ENCODE peak calls at places on chromosome 2, in eight cellular contexts. L, V, B, Q, E, U, C and O are unnamed samples.

GRCh38 chr2:8743261-8743660 is 61.4 kb downstream of the ID2 start:
- DNase-seq in L (no peak), V (peak), B (no peak), Q (no peak), E (no peak), U (no peak), C (no peak), O (no peak)

GRCh38 chr2:70431948-70432347 is 121.7 kb downstream of the TGFA start:
- DNase-seq in L (no peak), V (no peak), B (no peak), Q (no peak), E (no peak), U (no peak), C (no peak), O (no peak)

GRCh38 chr2:234308814-234309195 is 188.1 kb downstream of the ARL4C start:
- DNase-seq in L (no peak), V (peak), B (no peak), Q (peak), E (no peak), U (peak), C (no peak), O (no peak)

GRCh38 chr2:57443985-57444501 is 602.6 kb upstream of the VRK2 start:
- DNase-seq in L (no peak), V (peak), B (no peak), Q (no peak), E (no peak), U (no peak), C (no peak), O (no peak)

GRCh38 chr2:231370749-231371429 is 24.6 kb upstream of the B3GNT7 start:
- DNase-seq in L (no peak), V (no peak), B (no peak), Q (no peak), E (peak), U (no peak), C (no peak), O (no peak)

GRCh38 chr2:64094663-64095382 is 49.4 kb downstream of the PELI1 start:
- DNase-seq in L (no peak), V (no peak), B (no peak), Q (no peak), E (no peak), U (no peak), C (no peak), O (no peak)

GRCh38 chr2:62198237-62198633 is 2.3 kb downstream of the B3GNT2 start:
- DNase-seq in L (no peak), V (no peak), B (no peak), Q (no peak), E (no peak), U (no peak), C (no peak), O (no peak)

GRCh38 chr2:95008311-95008710 is 17.2 kb upstream of the MAL start:
- DNase-seq in L (no peak), V (no peak), B (no peak), Q (no peak), E (peak), U (no peak), C (no peak), O (no peak)

GRCh38 chr2:143241403-143242088 is 112.3 kb downstream of the ARHGAP15 start:
- DNase-seq in L (no peak), V (no peak), B (no peak), Q (no peak), E (no peak), U (no peak), C (no peak), O (no peak)

GRCh38 chr2:10554961-10555809 is 107.1 kb upstream of the ODC1 start:
- DNase-seq in L (no peak), V (no peak), B (no peak), Q (no peak), E (peak), U (no peak), C (no peak), O (no peak)

GRCh38 chr2:32918774-32919173 is 28.0 kb upstream of the LTBP1 start:
- DNase-seq in L (no peak), V (no peak), B (no peak), Q (no peak), E (no peak), U (no peak), C (no peak), O (no peak)

GRCh38 chr2:229947544-229947943 is 25.2 kb downstream of the FBXO36 start:
- DNase-seq in L (no peak), V (no peak), B (no peak), Q (no peak), E (no peak), U (no peak), C (no peak), O (no peak)

GRCh38 chr2:225157052-225157451 is 114.8 kb upstream of the DOCK10 start:
- DNase-seq in L (no peak), V (peak), B (no peak), Q (no peak), E (no peak), U (no peak), C (no peak), O (no peak)

GRCh38 chr2:148351439-148352143 is 293.0 kb upstream of the EPC2 start:
- DNase-seq in L (no peak), V (no peak), B (no peak), Q (no peak), E (no peak), U (no peak), C (no peak), O (no peak)

GRCh38 chr2:204116154-204116792 is 179.7 kb downstream of the ICOS start:
- DNase-seq in L (no peak), V (no peak), B (no peak), Q (no peak), E (no peak), U (no peak), C (no peak), O (no peak)

GRCh38 chr2:238504181-238504711 is 77.5 kb downstream of the ASB1 start:
- DNase-seq in L (no peak), V (no peak), B (peak), Q (no peak), E (no peak), U (no peak), C (no peak), O (no peak)

GRCh38 chr2:235773188-235773928 is 279.5 kb downstream of the AGAP1 start:
- DNase-seq in L (no peak), V (no peak), B (no peak), Q (no peak), E (no peak), U (no peak), C (no peak), O (no peak)

GRCh38 chr2:29106980-29107388 is 8.2 kb upstream of the CLIP4 start:
- DNase-seq in L (no peak), V (peak), B (no peak), Q (no peak), E (no peak), U (no peak), C (no peak), O (no peak)

GRCh38 chr2:201220102-201220570 is 37.2 kb downstream of the CASP10 start:
- DNase-seq in L (peak), V (no peak), B (no peak), Q (peak), E (no peak), U (no peak), C (no peak), O (no peak)

GRCh38 chr2:181250691-181251090 is 206.5 kb upstream of the ITGA4 start:
- DNase-seq in L (no peak), V (peak), B (no peak), Q (no peak), E (no peak), U (no peak), C (no peak), O (no peak)

GRCh38 chr2:72916743-72917137 is 579 bp upstream of the EMX1 start:
- DNase-seq in L (no peak), V (no peak), B (peak), Q (no peak), E (no peak), U (no peak), C (no peak), O (peak)

GRCh38 chr2:138699421-138699820 is 80.8 kb downstream of the NXPH2 start:
- DNase-seq in L (no peak), V (no peak), B (no peak), Q (no peak), E (no peak), U (no peak), C (no peak), O (no peak)

GRCh38 chr2:27715318-27716165 is 51.9 kb downstream of the SLC4A1AP start:
- DNase-seq in L (no peak), V (peak), B (no peak), Q (no peak), E (peak), U (peak), C (no peak), O (peak)

GRCh38 chr2:155485141-155485842 is 786.8 kb downstream of the KCNJ3 start:
- DNase-seq in L (no peak), V (no peak), B (no peak), Q (no peak), E (no peak), U (no peak), C (no peak), O (no peak)

GRCh38 chr2:21099281-21099907 is 24.4 kb upstream of the TDRD15 start:
- DNase-seq in L (no peak), V (no peak), B (no peak), Q (no peak), E (no peak), U (no peak), C (no peak), O (no peak)

GRCh38 chr2:239396881-239397681 is 3.7 kb downstream of the HDAC4 start:
- DNase-seq in L (peak), V (peak), B (no peak), Q (peak), E (no peak), U (peak), C (no peak), O (no peak)

GRCh38 chr2:218438601-218439000 is 19.7 kb downstream of the VIL1 start:
- DNase-seq in L (peak), V (peak), B (no peak), Q (peak), E (no peak), U (no peak), C (no peak), O (no peak)

GRCh38 chr2:10525573-10526265 is 77.6 kb upstream of the ODC1 start:
- DNase-seq in L (no peak), V (no peak), B (no peak), Q (no peak), E (peak), U (no peak), C (no peak), O (no peak)

GRCh38 chr2:202821538-202822160 is 49.9 kb downstream of the ICA1L start:
- DNase-seq in L (no peak), V (no peak), B (no peak), Q (no peak), E (no peak), U (no peak), C (no peak), O (no peak)

GRCh38 chr2:112834379-112835014 is 2.1 kb downstream of the IL1B start:
- DNase-seq in L (peak), V (peak), B (no peak), Q (peak), E (no peak), U (peak), C (no peak), O (no peak)

GRCh38 chr2:149033716-149034115 is 4.8 kb upstream of the LYPD6B start:
- DNase-seq in L (peak), V (no peak), B (no peak), Q (peak), E (no peak), U (no peak), C (no peak), O (peak)

GRCh38 chr2:216606551-216607527 is 26.4 kb upstream of the IGFBP2 start:
- DNase-seq in L (no peak), V (no peak), B (no peak), Q (no peak), E (no peak), U (no peak), C (peak), O (peak)

GRCh38 chr2:205141381-205141780 is 540.9 kb upstream of the NRP2 start:
- DNase-seq in L (no peak), V (no peak), B (no peak), Q (no peak), E (no peak), U (no peak), C (no peak), O (no peak)

GRCh38 chr2:152611458-152612231 is 105.6 kb downstream of the PRPF40A start:
- DNase-seq in L (no peak), V (peak), B (no peak), Q (peak), E (no peak), U (peak), C (no peak), O (no peak)

GRCh38 chr2:23497063-23497462 is 112.1 kb downstream of the KLHL29 start:
- DNase-seq in L (no peak), V (peak), B (no peak), Q (no peak), E (no peak), U (no peak), C (no peak), O (no peak)

GRCh38 chr2:165471349-165471975 is 2.0 kb downstream of the CSRNP3 start:
- DNase-seq in L (no peak), V (peak), B (no peak), Q (no peak), E (no peak), U (no peak), C (no peak), O (no peak)

GRCh38 chr2:230989731-230990130 is 6.2 kb upstream of the SPATA3 start:
- DNase-seq in L (no peak), V (no peak), B (no peak), Q (no peak), E (no peak), U (no peak), C (no peak), O (no peak)

GRCh38 chr2:196234672-196235071 is 63.3 kb upstream of the STK17B start:
- DNase-seq in L (no peak), V (peak), B (no peak), Q (no peak), E (no peak), U (no peak), C (no peak), O (no peak)

DNA sequence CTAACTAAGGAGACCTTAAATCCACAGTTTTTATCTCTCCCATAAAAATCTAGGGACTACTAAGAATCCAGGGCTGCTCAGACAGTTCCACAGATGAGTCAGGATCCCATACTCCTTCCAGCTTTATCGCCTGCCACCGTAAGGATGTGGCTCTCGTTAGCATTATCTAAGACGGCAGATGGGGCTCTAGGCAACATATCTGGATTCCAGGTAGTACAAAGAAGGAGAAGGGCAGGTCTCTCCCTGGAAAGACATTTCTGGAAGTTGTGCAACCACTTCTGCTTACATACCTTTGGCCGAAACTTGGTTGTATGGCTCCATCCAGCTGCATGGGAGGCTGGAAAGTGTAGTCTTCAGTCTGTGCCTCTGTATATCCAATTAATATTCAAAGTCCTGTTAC is 149.4 kb downstream of the SP3 start:
- DNase-seq in L (no peak), V (no peak), B (no peak), Q (no peak), E (no peak), U (no peak), C (no peak), O (no peak)
- TF ChIP-seq CTCF in L (no peak), V (no peak), B (no peak), Q (no peak), E (no peak), U (no peak), C (no peak), O (no peak)

DNA sequence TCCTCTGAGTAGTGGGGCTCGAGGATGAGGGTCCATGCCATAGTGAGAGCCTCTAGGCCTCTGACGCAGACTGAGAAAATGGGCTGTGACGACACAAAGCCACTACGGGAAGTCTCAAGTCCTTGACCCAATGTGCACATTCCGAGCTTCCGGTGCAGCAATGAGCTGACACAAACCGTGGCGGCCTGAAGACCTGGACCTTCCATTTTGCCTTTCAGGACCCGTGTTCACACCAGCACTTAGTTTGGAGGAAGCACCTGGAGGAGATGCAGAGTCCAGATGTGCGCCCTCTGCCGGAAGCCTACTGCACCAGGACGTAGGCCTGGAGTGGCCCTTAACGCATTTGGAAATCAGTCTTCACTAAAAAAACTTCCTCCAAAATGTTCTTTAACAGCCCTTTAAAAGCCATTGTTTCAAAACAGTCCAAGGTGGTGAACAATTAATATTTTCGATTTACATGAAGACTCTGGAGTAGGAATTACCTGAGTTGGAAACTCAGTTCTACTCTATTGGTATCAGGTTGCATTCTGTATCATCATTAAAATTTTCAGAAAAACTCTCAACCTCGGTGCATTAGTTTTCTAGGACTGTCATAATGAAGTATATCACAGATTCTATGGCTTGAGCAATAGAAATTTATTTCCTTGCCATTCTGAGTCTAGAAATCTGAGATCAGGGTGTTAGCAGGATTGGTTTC is 33.9 kb downstream of the BMP10 start:
- DNase-seq in L (peak), V (peak), B (no peak), Q (peak), E (peak), U (peak), C (peak), O (peak)
- TF ChIP-seq CTCF in L (no peak), V (peak), B (peak), Q (peak), E (peak), U (peak), C (peak), O (peak)

DNA sequence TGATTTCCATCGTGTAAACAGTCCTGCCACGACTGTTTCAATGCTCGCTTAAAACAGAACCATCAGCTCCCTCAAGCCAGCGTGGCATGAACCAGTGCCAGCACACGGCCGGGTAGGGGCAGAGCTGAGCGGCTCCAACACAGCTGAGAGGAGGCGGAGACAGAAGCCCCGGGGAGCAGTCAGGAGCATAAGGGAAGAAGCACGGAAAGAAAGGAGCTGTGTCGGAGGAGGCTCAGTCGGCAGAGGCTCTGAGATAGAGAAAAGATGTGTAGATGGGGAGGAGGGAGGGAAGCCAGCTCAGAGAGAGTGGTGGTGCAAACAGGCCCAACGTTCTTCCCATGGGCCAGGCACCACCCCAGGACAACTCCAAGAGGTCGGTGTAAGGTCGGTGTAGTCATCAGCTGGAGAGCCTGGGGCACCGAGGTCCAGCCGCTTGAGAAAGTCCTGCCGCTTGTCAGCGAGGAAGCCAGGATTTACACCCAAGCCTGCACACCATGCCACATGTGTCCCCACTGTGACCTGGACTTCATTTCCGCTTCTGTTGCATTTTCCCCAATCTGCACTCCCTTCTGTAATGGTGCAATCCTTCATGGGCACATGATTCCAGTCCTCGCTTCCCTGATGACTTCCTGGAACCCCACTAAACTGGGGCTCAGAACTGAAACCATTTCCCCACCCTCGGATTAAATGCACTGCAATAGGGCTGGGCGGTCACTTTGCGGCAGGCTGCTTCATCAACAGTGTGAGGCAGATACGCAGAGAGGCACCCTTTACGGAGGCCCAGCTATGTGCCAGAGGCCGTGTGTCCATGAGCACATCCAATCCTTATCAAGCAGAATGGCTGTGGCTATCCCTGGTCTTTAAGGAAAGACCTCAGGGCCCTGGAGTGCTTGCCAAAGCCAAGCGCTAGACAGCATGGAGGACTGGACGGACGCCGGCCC is 43.5 kb downstream of the CYP27C1 start:
- DNase-seq in L (peak), V (no peak), B (no peak), Q (peak), E (peak), U (no peak), C (no peak), O (peak)
- TF ChIP-seq CTCF in L (no peak), V (no peak), B (no peak), Q (no peak), E (no peak), U (no peak), C (no peak), O (no peak)

GRCh38 chr2:96207073-96207777 is 1.4 kb downstream of the STARD7 start:
- DNase-seq in L (no peak), V (no peak), B (no peak), Q (no peak), E (no peak), U (no peak), C (no peak), O (no peak)

GRCh38 chr2:96209011-96209728 is 543 bp upstream of the STARD7 start:
- DNase-seq in L (no peak), V (no peak), B (no peak), Q (no peak), E (no peak), U (no peak), C (no peak), O (no peak)

GRCh38 chr2:96209729-96210085 is 1.1 kb upstream of the STARD7 start:
- DNase-seq in L (no peak), V (no peak), B (no peak), Q (no peak), E (no peak), U (no peak), C (no peak), O (no peak)

GRCh38 chr2:96207778-96208143 is 866 bp downstream of the STARD7 start:
- DNase-seq in L (no peak), V (no peak), B (no peak), Q (no peak), E (no peak), U (no peak), C (no peak), O (no peak)

GRCh38 chr2:96208144-96209010 is at the start of gene STARD7:
- DNase-seq in L (peak), V (peak), B (peak), Q (peak), E (peak), U (peak), C (peak), O (peak)
- TF ChIP-seq CTCF in L (no peak), V (peak), B (peak), Q (peak), E (no peak), U (no peak), C (peak), O (no peak)

GRCh38 chr2:83850071-83850725 is 608.9 kb downstream of the SUCLG1 start:
- DNase-seq in L (no peak), V (peak), B (no peak), Q (no peak), E (no peak), U (no peak), C (no peak), O (no peak)

GRCh38 chr2:83842421-83842820 is 616.7 kb downstream of the SUCLG1 start:
- DNase-seq in L (no peak), V (no peak), B (no peak), Q (no peak), E (no peak), U (no peak), C (no peak), O (no peak)

GRCh38 chr2:83844490-83844889 is 614.6 kb downstream of the SUCLG1 start:
- DNase-seq in L (no peak), V (no peak), B (no peak), Q (no peak), E (no peak), U (no peak), C (no peak), O (no peak)
- TF ChIP-seq CTCF in L (no peak), V (no peak), B (no peak), Q (no peak), E (no peak), U (no peak), C (no peak), O (no peak)